ENCODE peak calls at places on chromosome 17, in eight cellular contexts. One of them, this sample, is unnamed.

GRCh38 chr17:78715000-78715771 is 66.9 kb downstream of the CYTH1 start:
- DNase-seq in fibroblast of lung: no peak
- DNase-seq in HCEC 1CT: no peak
- DNase-seq in NCI-H1105: no peak
- DNase-seq in activated T-helper 1 cell treated with Interleukin-2 at 50 U/mL for 16 hours: no peak
- DNase-seq in midbrain: no peak
- DNase-seq in ELR: no peak
- DNase-seq in tibial nerve: no peak
- DNase-seq in this sample: no peak

GRCh38 chr17:27530791-27531391 is 74.6 kb downstream of the KSR1 start:
- DNase-seq in fibroblast of lung: peak
- DNase-seq in midbrain: peak
- DNase-seq in ELR: no peak
- DNase-seq in HCEC 1CT: no peak
- DNase-seq in activated T-helper 1 cell treated with Interleukin-2 at 50 U/mL for 16 hours: no peak
- DNase-seq in NCI-H1105: no peak
- DNase-seq in tibial nerve: no peak
- DNase-seq in this sample: no peak

GRCh38 chr17:34424814-34425490 is 61.9 kb upstream of the CCL1 start:
- DNase-seq in activated T-helper 1 cell treated with Interleukin-2 at 50 U/mL for 16 hours: no peak
- DNase-seq in midbrain: no peak
- DNase-seq in tibial nerve: no peak
- DNase-seq in fibroblast of lung: no peak
- DNase-seq in ELR: no peak
- DNase-seq in HCEC 1CT: no peak
- DNase-seq in NCI-H1105: no peak
- DNase-seq in this sample: no peak

GRCh38 chr17:10936931-10937330 is 99.0 kb upstream of the PIRT start:
- DNase-seq in fibroblast of lung: no peak
- DNase-seq in NCI-H1105: no peak
- DNase-seq in midbrain: no peak
- DNase-seq in ELR: no peak
- DNase-seq in HCEC 1CT: no peak
- DNase-seq in activated T-helper 1 cell treated with Interleukin-2 at 50 U/mL for 16 hours: no peak
- DNase-seq in tibial nerve: no peak
- DNase-seq in this sample: no peak

GRCh38 chr17:37555386-37555785 is 53.8 kb downstream of the SYNRG start:
- DNase-seq in midbrain: no peak
- DNase-seq in ELR: no peak
- DNase-seq in NCI-H1105: no peak
- DNase-seq in activated T-helper 1 cell treated with Interleukin-2 at 50 U/mL for 16 hours: no peak
- DNase-seq in HCEC 1CT: no peak
- DNase-seq in tibial nerve: no peak
- DNase-seq in fibroblast of lung: no peak
- DNase-seq in this sample: no peak

GRCh38 chr17:1153795-1154546 is 25.8 kb downstream of the ABR start:
- DNase-seq in activated T-helper 1 cell treated with Interleukin-2 at 50 U/mL for 16 hours: no peak
- DNase-seq in HCEC 1CT: peak
- DNase-seq in ELR: peak
- DNase-seq in NCI-H1105: peak
- DNase-seq in fibroblast of lung: peak
- DNase-seq in tibial nerve: peak
- DNase-seq in midbrain: peak
- DNase-seq in this sample: no peak

GRCh38 chr17:13931111-13931526 is 138.2 kb upstream of the COX10 start:
- DNase-seq in tibial nerve: peak
- DNase-seq in HCEC 1CT: no peak
- DNase-seq in fibroblast of lung: peak
- DNase-seq in midbrain: peak
- DNase-seq in activated T-helper 1 cell treated with Interleukin-2 at 50 U/mL for 16 hours: no peak
- DNase-seq in NCI-H1105: no peak
- DNase-seq in ELR: no peak
- DNase-seq in this sample: no peak

GRCh38 chr17:64133546-64134215 is 3.7 kb upstream of the ERN1 start:
- DNase-seq in midbrain: peak
- DNase-seq in tibial nerve: no peak
- DNase-seq in HCEC 1CT: peak
- DNase-seq in NCI-H1105: peak
- DNase-seq in activated T-helper 1 cell treated with Interleukin-2 at 50 U/mL for 16 hours: no peak
- DNase-seq in fibroblast of lung: peak
- DNase-seq in ELR: peak
- DNase-seq in this sample: peak

GRCh38 chr17:57955183-57955952 is at the start of gene CUEDC1:
- DNase-seq in fibroblast of lung: peak
- DNase-seq in activated T-helper 1 cell treated with Interleukin-2 at 50 U/mL for 16 hours: peak
- DNase-seq in ELR: peak
- DNase-seq in midbrain: peak
- DNase-seq in NCI-H1105: peak
- DNase-seq in tibial nerve: peak
- DNase-seq in HCEC 1CT: peak
- DNase-seq in this sample: no peak

GRCh38 chr17:82200743-82201497 is 11.7 kb downstream of the CCDC57 start:
- DNase-seq in activated T-helper 1 cell treated with Interleukin-2 at 50 U/mL for 16 hours: peak
- DNase-seq in HCEC 1CT: no peak
- DNase-seq in tibial nerve: no peak
- DNase-seq in fibroblast of lung: no peak
- DNase-seq in NCI-H1105: no peak
- DNase-seq in midbrain: no peak
- DNase-seq in ELR: no peak
- DNase-seq in this sample: no peak

GRCh38 chr17:48546187-48546923 is 1.4 kb upstream of the HOXB2 start:
- DNase-seq in NCI-H1105: no peak
- DNase-seq in ELR: no peak
- DNase-seq in midbrain: no peak
- DNase-seq in tibial nerve: no peak
- DNase-seq in activated T-helper 1 cell treated with Interleukin-2 at 50 U/mL for 16 hours: no peak
- DNase-seq in HCEC 1CT: peak
- DNase-seq in fibroblast of lung: peak
- DNase-seq in this sample: no peak

GRCh38 chr17:79793924-79794304 is 3.0 kb downstream of the CBX8 start:
- DNase-seq in tibial nerve: no peak
- DNase-seq in activated T-helper 1 cell treated with Interleukin-2 at 50 U/mL for 16 hours: no peak
- DNase-seq in NCI-H1105: no peak
- DNase-seq in HCEC 1CT: peak
- DNase-seq in fibroblast of lung: no peak
- DNase-seq in midbrain: no peak
- DNase-seq in ELR: peak
- DNase-seq in this sample: no peak

GRCh38 chr17:41868568-41868967 is 3.3 kb upstream of the KLHL11 start:
- DNase-seq in NCI-H1105: no peak
- DNase-seq in fibroblast of lung: no peak
- DNase-seq in midbrain: no peak
- DNase-seq in ELR: no peak
- DNase-seq in activated T-helper 1 cell treated with Interleukin-2 at 50 U/mL for 16 hours: no peak
- DNase-seq in tibial nerve: no peak
- DNase-seq in HCEC 1CT: no peak
- DNase-seq in this sample: peak

GRCh38 chr17:77892469-77893143 is 65.9 kb upstream of the TNRC6C start:
- DNase-seq in ELR: peak
- DNase-seq in HCEC 1CT: no peak
- DNase-seq in NCI-H1105: no peak
- DNase-seq in activated T-helper 1 cell treated with Interleukin-2 at 50 U/mL for 16 hours: no peak
- DNase-seq in fibroblast of lung: no peak
- DNase-seq in tibial nerve: no peak
- DNase-seq in midbrain: no peak
- DNase-seq in this sample: no peak

GRCh38 chr17:75428775-75429469 is 23.4 kb upstream of the GRB2 start:
- DNase-seq in HCEC 1CT: peak
- DNase-seq in NCI-H1105: no peak
- DNase-seq in tibial nerve: no peak
- DNase-seq in fibroblast of lung: peak
- DNase-seq in midbrain: no peak
- DNase-seq in activated T-helper 1 cell treated with Interleukin-2 at 50 U/mL for 16 hours: no peak
- DNase-seq in ELR: peak
- DNase-seq in this sample: no peak

GRCh38 chr17:60134396-60135159 is 15.2 kb upstream of the CA4 start:
- DNase-seq in HCEC 1CT: peak
- DNase-seq in midbrain: peak
- DNase-seq in ELR: peak
- DNase-seq in activated T-helper 1 cell treated with Interleukin-2 at 50 U/mL for 16 hours: no peak
- DNase-seq in tibial nerve: no peak
- DNase-seq in fibroblast of lung: peak
- DNase-seq in NCI-H1105: peak
- DNase-seq in this sample: no peak

GRCh38 chr17:37538991-37539659 is 49.4 kb downstream of the DUSP14 start:
- DNase-seq in fibroblast of lung: no peak
- DNase-seq in activated T-helper 1 cell treated with Interleukin-2 at 50 U/mL for 16 hours: no peak
- DNase-seq in tibial nerve: no peak
- DNase-seq in HCEC 1CT: no peak
- DNase-seq in NCI-H1105: no peak
- DNase-seq in ELR: no peak
- DNase-seq in midbrain: no peak
- DNase-seq in this sample: no peak

GRCh38 chr17:55769625-55770000 is 18.8 kb downstream of the PCTP start:
- DNase-seq in NCI-H1105: no peak
- DNase-seq in midbrain: no peak
- DNase-seq in ELR: peak
- DNase-seq in activated T-helper 1 cell treated with Interleukin-2 at 50 U/mL for 16 hours: no peak
- DNase-seq in tibial nerve: peak
- DNase-seq in HCEC 1CT: peak
- DNase-seq in fibroblast of lung: peak
- DNase-seq in this sample: no peak

GRCh38 chr17:40560592-40561293 is 4.5 kb downstream of the CCR7 start:
- DNase-seq in midbrain: no peak
- DNase-seq in NCI-H1105: no peak
- DNase-seq in HCEC 1CT: no peak
- DNase-seq in tibial nerve: no peak
- DNase-seq in ELR: peak
- DNase-seq in fibroblast of lung: peak
- DNase-seq in activated T-helper 1 cell treated with Interleukin-2 at 50 U/mL for 16 hours: peak
- DNase-seq in this sample: no peak

GRCh38 chr17:14205992-14206461 is 30.6 kb downstream of the CDRT15 start:
- DNase-seq in midbrain: no peak
- DNase-seq in activated T-helper 1 cell treated with Interleukin-2 at 50 U/mL for 16 hours: peak
- DNase-seq in fibroblast of lung: no peak
- DNase-seq in tibial nerve: no peak
- DNase-seq in HCEC 1CT: no peak
- DNase-seq in ELR: no peak
- DNase-seq in NCI-H1105: peak
- DNase-seq in this sample: no peak

GRCh38 chr17:79760197-79760906 is 17.6 kb upstream of the CBX2 start:
- DNase-seq in HCEC 1CT: no peak
- DNase-seq in NCI-H1105: no peak
- DNase-seq in activated T-helper 1 cell treated with Interleukin-2 at 50 U/mL for 16 hours: no peak
- DNase-seq in midbrain: no peak
- DNase-seq in tibial nerve: no peak
- DNase-seq in fibroblast of lung: no peak
- DNase-seq in ELR: no peak
- DNase-seq in this sample: no peak

GRCh38 chr17:69588739-69589334 is 174.3 kb downstream of the MAP2K6 start:
- DNase-seq in midbrain: no peak
- DNase-seq in fibroblast of lung: peak
- DNase-seq in ELR: no peak
- DNase-seq in activated T-helper 1 cell treated with Interleukin-2 at 50 U/mL for 16 hours: no peak
- DNase-seq in HCEC 1CT: no peak
- DNase-seq in NCI-H1105: no peak
- DNase-seq in tibial nerve: no peak
- DNase-seq in this sample: no peak

GRCh38 chr17:1470071-1470773 is 14.2 kb upstream of the CRK start:
- DNase-seq in fibroblast of lung: no peak
- DNase-seq in ELR: no peak
- DNase-seq in NCI-H1105: no peak
- DNase-seq in activated T-helper 1 cell treated with Interleukin-2 at 50 U/mL for 16 hours: no peak
- DNase-seq in tibial nerve: no peak
- DNase-seq in midbrain: no peak
- DNase-seq in HCEC 1CT: no peak
- DNase-seq in this sample: no peak

GRCh38 chr17:12732366-12732765 is 56.9 kb upstream of the ARHGAP44 start:
- DNase-seq in ELR: no peak
- DNase-seq in HCEC 1CT: no peak
- DNase-seq in fibroblast of lung: no peak
- DNase-seq in midbrain: no peak
- DNase-seq in NCI-H1105: no peak
- DNase-seq in activated T-helper 1 cell treated with Interleukin-2 at 50 U/mL for 16 hours: no peak
- DNase-seq in tibial nerve: no peak
- DNase-seq in this sample: no peak

This sample was measured in foreskin melanocyte.